ENCODE peak calls at places on chromosomes 12 and 14, in ten cellular contexts. Y, R, K, B, E, D, S, G, L and A are unnamed samples. For H3K27me3, the result is how much of the 10 kb centered on the place peaks cover.

GRCh38 chr12:65324056-65324455 is 45.6 kb downstream of the MSRB3 start:
- DNase-seq in D (no peak), G (no peak), B (no peak), R (no peak), Y (no peak), L (no peak), K (no peak), S (no peak), E (no peak), A (no peak)

GRCh38 chr14:44782775-44783238 is 178.9 kb downstream of the KLHL28 start:
- DNase-seq in D (no peak), B (no peak), G (no peak), S (peak), Y (no peak), L (no peak), R (no peak), E (no peak), K (no peak), A (no peak)

GRCh38 chr12:89016970-89017778 is 335.1 kb downstream of the DUSP6 start:
- DNase-seq in K (no peak), B (peak), R (peak), L (no peak), E (no peak), D (peak), Y (no peak), G (peak), S (peak), A (peak)

GRCh38 chr12:59372971-59373370 is 222.9 kb upstream of the SLC16A7 start:
- DNase-seq in E (no peak), Y (no peak), G (no peak), R (no peak), L (no peak), K (no peak), S (peak), D (no peak), B (no peak), A (no peak)

GRCh38 chr14:63039800-63040380 is 5.4 kb downstream of the KCNH5 start:
- DNase-seq in D (no peak), S (peak), L (no peak), G (no peak), B (no peak), K (no peak), Y (no peak), R (no peak), E (no peak), A (no peak)

GRCh38 chr12:5505116-5505515 is 73.2 kb downstream of the NTF3 start:
- DNase-seq in Y (no peak), E (no peak), B (no peak), D (no peak), S (no peak), L (no peak), K (no peak), G (no peak), R (no peak), A (no peak)

GRCh38 chr12:124721501-124722154 is 142.0 kb downstream of the SCARB1 start:
- DNase-seq in S (no peak), R (no peak), E (no peak), D (no peak), L (no peak), Y (no peak), B (no peak), K (no peak), G (no peak), A (no peak)

GRCh38 chr14:95490727-95491451 is 25.6 kb downstream of the SYNE3 start:
- DNase-seq in K (peak), R (no peak), Y (no peak), E (no peak), S (peak), D (no peak), B (peak), G (no peak), L (no peak), A (no peak)

GRCh38 chr12:115771065-115771464 is 506.4 kb downstream of the MED13L start:
- DNase-seq in Y (no peak), R (no peak), G (no peak), D (no peak), S (peak), L (no peak), K (no peak), E (no peak), B (no peak), A (no peak)
- TF ChIP-seq CTCF in Y (no peak), R (peak), G (no peak), D (no peak), S (no peak), L (no peak), K (no peak), E (no peak), B (peak), A (no peak)

DNA sequence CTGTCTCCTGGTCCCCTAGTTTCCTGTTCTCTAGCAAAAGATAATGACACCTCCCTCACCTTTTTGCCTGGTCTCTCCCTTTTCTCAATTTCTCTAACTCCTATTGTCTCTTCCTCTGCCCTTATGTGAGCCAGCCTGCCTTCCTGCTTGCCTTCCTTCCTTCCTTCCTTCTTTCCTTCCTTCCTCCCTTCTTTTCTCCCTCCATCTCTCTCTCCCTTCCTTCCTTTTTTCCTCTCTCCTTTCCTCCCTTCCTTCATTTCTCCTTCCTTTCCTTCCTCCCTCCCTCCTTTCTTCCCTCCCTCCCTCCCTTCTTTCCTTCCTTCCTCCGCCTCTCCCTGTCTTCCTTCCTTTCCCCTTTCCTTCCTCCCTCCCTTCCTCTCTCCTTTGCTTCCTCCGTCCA is 45.7 kb upstream of the TBX5 start:
- DNase-seq in B (no peak), L (no peak), D (no peak), E (no peak), K (no peak), Y (no peak), G (no peak), S (no peak), R (no peak), A (no peak)
- H3K27me3 ChIP-seq in B (half or more), L (half or more), D (under half), E (half or more), K (under half), Y (under half), G (under half), S (half or more), R (under half), A (half or more)

DNA sequence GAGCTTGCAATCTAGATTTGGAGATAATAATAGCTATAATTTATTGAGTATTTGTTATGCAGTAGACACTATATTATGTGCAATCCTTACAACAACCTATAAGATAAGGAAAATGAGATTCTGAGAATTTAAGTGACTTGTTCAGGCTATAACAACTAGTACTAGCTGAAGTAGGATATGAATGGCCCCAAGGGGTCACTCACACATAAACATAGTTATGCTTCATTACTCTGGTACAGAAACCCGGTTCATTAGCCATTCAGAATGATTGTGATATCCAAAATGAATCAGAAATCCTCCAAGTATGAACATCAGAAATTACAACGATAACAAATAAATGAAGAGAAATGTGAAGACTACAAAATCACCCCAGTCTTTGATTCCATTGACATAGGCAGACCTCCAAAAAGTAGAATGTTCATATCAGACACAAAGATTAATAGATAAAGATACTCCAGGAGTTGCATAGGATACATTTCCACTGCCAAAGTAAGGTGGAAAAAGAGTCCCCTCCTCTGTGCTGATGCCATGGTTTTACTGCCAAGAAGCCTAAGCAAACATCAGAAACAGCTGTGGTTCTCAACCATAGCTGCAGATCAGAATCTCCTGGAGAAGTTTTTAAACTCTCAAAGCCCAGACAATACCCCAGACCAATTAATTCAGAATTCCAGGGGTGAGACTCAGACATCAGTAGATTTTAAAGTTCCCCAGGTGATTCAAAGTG is 8.6 kb upstream of the NID2 start:
- DNase-seq in E (no peak), K (no peak), Y (no peak), R (no peak), S (peak), G (no peak), L (no peak), D (no peak), B (no peak), A (no peak)
- TF ChIP-seq CTCF in E (no peak), K (no peak), Y (no peak), R (no peak), S (peak), G (no peak), L (no peak), D (no peak), B (no peak), A (no peak)

DNA sequence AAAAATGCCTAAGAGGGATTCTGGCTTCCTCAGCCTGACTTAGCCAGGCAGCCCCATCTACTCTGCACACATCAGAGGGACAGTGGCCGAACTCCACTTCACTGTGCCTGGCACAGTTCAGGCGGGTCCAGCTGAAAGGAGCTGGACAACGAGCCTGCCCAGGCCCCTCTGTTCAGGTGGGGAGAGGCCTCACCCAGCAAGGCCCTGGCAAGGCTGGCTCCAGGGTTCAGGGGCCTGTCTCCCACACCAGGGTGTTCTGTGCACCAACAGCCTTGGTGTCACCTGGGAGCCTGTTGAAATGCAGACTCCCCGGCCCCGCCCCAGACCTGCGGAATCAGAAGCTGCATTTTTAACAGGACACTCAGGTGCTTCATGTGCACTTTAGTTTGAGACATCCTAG is 9.8 kb downstream of the FAM181A start:
- DNase-seq in S (no peak), R (no peak), B (no peak), G (no peak), E (no peak), D (no peak), Y (no peak), L (no peak), K (no peak), A (no peak)
- H3K27me3 ChIP-seq in S (under half), R (under half), B (under half), G (under half), E (under half), D (under half), Y (under half), L (half or more), K (under half), A (under half)

GRCh38 chr12:22231078-22231477 is 103.4 kb downstream of the ST8SIA1 start:
- DNase-seq in L (no peak), E (no peak), G (no peak), K (no peak), Y (no peak), B (no peak), D (no peak), S (no peak), R (no peak), A (no peak)

GRCh38 chr12:22229652-22230279 is 104.7 kb downstream of the ST8SIA1 start:
- DNase-seq in S (no peak), G (no peak), Y (no peak), D (no peak), L (no peak), B (no peak), R (no peak), K (no peak), E (no peak), A (no peak)

GRCh38 chr12:22230280-22230794 is 104.2 kb downstream of the ST8SIA1 start:
- DNase-seq in D (no peak), B (no peak), K (no peak), Y (no peak), R (no peak), S (no peak), L (no peak), E (no peak), G (no peak), A (no peak)

GRCh38 chr12:22234561-22234960 is 99.9 kb downstream of the ST8SIA1 start:
- DNase-seq in K (no peak), D (no peak), S (peak), E (no peak), G (no peak), R (no peak), B (no peak), L (no peak), Y (no peak), A (no peak)

DNA sequence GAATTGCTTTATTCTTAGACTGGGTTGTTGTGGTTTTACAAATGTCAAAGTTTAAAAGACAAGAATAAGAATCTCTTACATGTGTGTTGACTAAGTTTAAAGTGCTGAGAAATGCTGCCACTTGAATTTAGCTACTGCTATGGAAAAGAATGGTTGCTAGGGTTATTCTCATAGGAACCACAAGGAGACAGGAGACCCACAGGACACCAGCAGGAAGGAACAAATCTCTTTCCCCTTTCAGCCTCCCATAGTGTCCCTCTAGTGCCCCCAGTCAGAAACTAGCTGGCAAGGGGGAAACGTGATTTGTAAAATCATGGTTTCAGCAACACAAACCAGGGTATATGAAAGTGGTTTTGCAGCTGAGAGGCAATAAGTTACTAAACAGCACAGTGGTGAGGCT is 102.7 kb downstream of the ST8SIA1 start:
- DNase-seq in S (peak), B (no peak), K (no peak), D (no peak), L (no peak), E (no peak), R (no peak), G (no peak), Y (no peak), A (no peak)
- TF ChIP-seq CTCF in S (peak), B (no peak), K (no peak), D (no peak), L (no peak), E (no peak), R (no peak), G (no peak), Y (no peak), A (no peak)